ENCODE peak calls at places on chromosomes 4 and X, in five cellular contexts. F is brain microvascular endothelial cell; B is H7; D is CD8-positive, alpha-beta T cell; U is effector memory CD4-positive, alpha-beta T cell. L is an unnamed sample. For H3K36me3, the result is how much of the 10 kb centered on the place peaks cover.

GRCh38 chr4:189600598-189601435 is 339.9 kb upstream of the FRG1 start:
- DNase-seq in F (no peak), U (no peak), B (no peak), D (no peak), L (no peak)

GRCh38 chr4:17664755-17665154 is 50.3 kb downstream of the MED28 start:
- DNase-seq in U (no peak), F (no peak), B (no peak), D (no peak), L (no peak)

GRCh38 chr4:15714616-15715015 is 11.8 kb downstream of the BST1 start:
- DNase-seq in U (no peak), D (no peak), F (no peak), B (no peak), L (no peak)

GRCh38 chr4:28842271-28842670 is 1877.9 kb upstream of the PCDH7 start:
- DNase-seq in D (no peak), B (no peak), U (no peak), F (no peak), L (no peak)

GRCh38 chr4:150828159-150828558 is 186.9 kb downstream of the LRBA start:
- DNase-seq in B (no peak), U (peak), D (peak), F (no peak), L (peak)

GRCh38 chr4:25367004-25367621 is 9.9 kb upstream of the ANAPC4 start:
- DNase-seq in B (peak), F (no peak), D (no peak), U (no peak), L (no peak)

GRCh38 chr4:139665690-139666529 is at the start of gene MGST2:
- DNase-seq in F (peak), D (peak), B (peak), U (no peak), L (no peak)

GRCh38 chrX:74297766-74298165 is 6.2 kb upstream of the ZCCHC13 start:
- DNase-seq in B (no peak), D (no peak), F (no peak), U (no peak), L (no peak)

GRCh38 chr4:74410272-74410671 is 34.7 kb upstream of the AREG start:
- DNase-seq in F (no peak), D (no peak), U (no peak), B (no peak), L (no peak)

GRCh38 chrX:35919536-35920309 is at the start of gene CFAP47:
- DNase-seq in U (no peak), B (peak), F (no peak), D (no peak), L (no peak)

GRCh38 chrX:65586491-65586890 is 51.9 kb upstream of the LAS1L start:
- DNase-seq in F (no peak), B (no peak), U (no peak), D (no peak), L (no peak)

GRCh38 chr4:8039290-8039689 is 99.6 kb upstream of the AFAP1 start:
- DNase-seq in F (no peak), D (no peak), U (no peak), B (peak), L (no peak)

GRCh38 chrX:132488092-132488749 is 617 bp downstream of the MBNL3 start:
- DNase-seq in D (no peak), F (no peak), B (no peak), U (peak), L (peak)

GRCh38 chr4:184281231-184282139 is 63.8 kb upstream of the ENPP6 start:
- DNase-seq in U (no peak), B (peak), D (peak), F (no peak), L (no peak)

GRCh38 chr4:124948976-124949597 is 236.6 kb upstream of the ANKRD50 start:
- DNase-seq in U (no peak), F (peak), B (no peak), D (no peak), L (no peak)

GRCh38 chrX:27078371-27078770 is 384.8 kb downstream of the PPP4R3C start:
- DNase-seq in U (no peak), B (no peak), D (no peak), F (no peak), L (no peak)

GRCh38 chr4:114286275-114286674 is 306.8 kb upstream of the ARSJ start:
- DNase-seq in D (no peak), B (no peak), U (no peak), F (peak), L (no peak)

GRCh38 chr4:845233-845835 is 19.4 kb upstream of the CPLX1 start:
- DNase-seq in U (no peak), B (peak), D (no peak), F (no peak), L (no peak)

GRCh38 chr4:23162275-23162674 is 469.5 kb downstream of the GBA3 start:
- DNase-seq in F (no peak), D (no peak), B (no peak), U (no peak), L (no peak)

GRCh38 chr4:166816901-166817300 is 417.4 kb downstream of the SPOCK3 start:
- DNase-seq in F (no peak), D (no peak), B (no peak), U (no peak), L (no peak)

GRCh38 chrX:4373777-4374176 is 660.3 kb upstream of the PRKX start:
- DNase-seq in F (no peak), D (no peak), B (no peak), U (no peak), L (no peak)

GRCh38 chr4:97656034-97656720 is 487.1 kb downstream of the STPG2 start:
- DNase-seq in D (no peak), U (no peak), F (peak), B (no peak), L (no peak)

GRCh38 chr4:80192937-80193336 is 4.4 kb upstream of the PRDM8 start:
- DNase-seq in U (no peak), F (no peak), B (no peak), D (no peak), L (no peak)

GRCh38 chr4:152894673-152895072 is 41.5 kb upstream of the FHDC1 start:
- DNase-seq in D (no peak), B (no peak), U (no peak), F (peak), L (no peak)

GRCh38 chr4:10458190-10458589 is 964 bp upstream of the ZNF518B start:
- DNase-seq in D (no peak), F (no peak), B (peak), U (no peak), L (no peak)

GRCh38 chrX:40108084-40108958 is 10.6 kb upstream of the BCOR start:
- DNase-seq in D (no peak), U (no peak), F (no peak), B (peak), L (no peak)

GRCh38 chr4:48877827-48878535 is 28.6 kb downstream of the OCIAD2 start:
- DNase-seq in D (no peak), F (no peak), B (no peak), U (no peak), L (no peak)

GRCh38 chr4:108544504-108544903 is 75.9 kb upstream of the RPL34 start:
- DNase-seq in B (no peak), F (no peak), D (no peak), U (no peak), L (no peak)

GRCh38 chrX:72306851-72307645 is 1.3 kb upstream of the CITED1 start:
- DNase-seq in D (no peak), B (peak), U (peak), F (peak), L (peak)

GRCh38 chrX:19709812-19710518 is 177.4 kb downstream of the SH3KBP1 start:
- DNase-seq in U (no peak), B (no peak), D (no peak), F (peak), L (no peak)

GRCh38 chrX:68840256-68840655 is 11.4 kb downstream of the EFNB1 start:
- DNase-seq in D (no peak), F (no peak), U (no peak), B (no peak), L (no peak)

GRCh38 chr4:112284662-112285411 is 867 bp downstream of the TIFA start:
- DNase-seq in D (no peak), B (peak), F (no peak), U (peak), L (peak)

GRCh38 chr4:94216394-94216793 is 8.7 kb downstream of the SMARCAD1 start:
- DNase-seq in F (no peak), D (no peak), U (no peak), B (no peak), L (no peak)
- H3K36me3 ChIP-seq in F (under half), D (under half), U (under half), B (under half), L (under half)

GRCh38 chr4:145153181-145153903 is 27.0 kb downstream of the OTUD4 start:
- DNase-seq in B (no peak), U (no peak), F (peak), D (no peak), L (no peak)

GRCh38 chr4:145154573-145154972 is 25.8 kb downstream of the OTUD4 start:
- DNase-seq in U (no peak), F (peak), B (peak), D (no peak), L (no peak)

GRCh38 chr4:145153904-145154298 is 26.5 kb downstream of the OTUD4 start:
- DNase-seq in B (no peak), F (no peak), U (no peak), D (no peak), L (no peak)

DNA sequence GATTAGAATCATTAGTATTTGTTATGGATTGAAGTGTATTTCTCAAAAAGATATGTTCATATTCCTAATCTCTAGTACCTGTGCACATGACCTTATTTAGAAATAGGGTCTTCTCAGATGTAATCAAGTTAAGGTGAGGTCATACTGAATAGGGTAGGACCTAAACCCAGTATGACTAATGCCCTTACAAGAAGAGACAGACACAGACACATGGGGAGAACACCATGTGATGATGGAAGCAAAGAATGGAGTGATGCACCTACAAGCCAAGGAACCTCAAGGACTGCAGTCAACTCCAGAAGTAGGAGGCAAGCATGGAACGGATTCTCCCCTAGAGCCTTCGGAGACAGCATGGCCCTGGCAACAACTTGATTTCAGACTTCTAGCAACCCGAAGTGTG is 31.4 kb downstream of the OTUD4 start:
- DNase-seq in D (no peak), U (no peak), F (no peak), B (no peak), L (no peak)
- H3K36me3 ChIP-seq in D (half or more), U (half or more), F (under half), B (under half), L (under half)

GRCh38 chr4:185624248-185624568 is 88.9 kb upstream of the PDLIM3 start:
- DNase-seq in B (no peak), U (no peak), D (no peak), F (no peak), L (no peak)
- H3K36me3 ChIP-seq in B (under half), U (under half), D (under half), F (under half), L (under half)

DNA sequence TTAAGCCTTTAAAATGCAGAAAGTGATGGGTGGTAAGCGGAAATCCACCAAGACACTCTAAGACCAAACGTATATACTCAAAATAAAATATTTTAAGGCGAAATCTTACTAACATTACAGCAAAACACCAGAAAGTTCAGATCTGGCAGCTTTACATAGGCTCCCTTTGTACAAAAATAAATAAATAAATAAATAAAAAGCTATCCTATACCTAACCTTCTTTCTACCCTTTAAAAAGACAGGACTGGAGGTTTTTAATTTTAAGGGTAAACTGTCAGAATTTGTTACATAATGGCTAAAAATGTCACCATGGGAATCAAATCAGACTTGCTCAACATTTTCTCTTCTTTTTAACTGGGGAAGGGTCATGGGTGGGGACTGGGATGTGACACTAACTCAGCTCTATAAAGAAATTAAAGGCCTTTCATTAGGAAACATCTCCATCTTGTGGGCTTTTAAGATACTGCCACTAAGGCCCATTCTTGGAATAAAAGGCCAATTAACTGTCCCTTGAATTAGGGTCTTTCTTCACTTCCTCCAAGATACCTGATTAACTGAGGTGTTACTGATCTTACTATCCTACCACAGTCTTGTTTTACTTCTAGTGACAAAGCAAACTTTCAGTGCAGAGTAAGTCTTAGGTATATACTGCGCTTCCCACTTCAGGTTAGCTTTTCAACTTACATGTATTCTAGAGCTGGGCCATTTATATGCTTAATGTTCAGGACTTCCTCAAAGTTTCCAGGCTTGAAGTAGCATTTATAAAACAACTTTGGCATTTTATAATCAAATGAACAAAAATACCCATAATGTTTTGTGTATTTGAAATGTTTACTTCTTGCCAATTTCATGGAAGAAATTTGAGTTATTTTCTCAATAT is 13.3 kb downstream of the HNRNPD start:
- DNase-seq in F (no peak), U (no peak), B (peak), D (no peak), L (no peak)
- H3K36me3 ChIP-seq in F (under half), U (under half), B (under half), D (under half), L (under half)

GRCh38 chr4:39205476-39205875 is 23.1 kb downstream of the WDR19 start:
- DNase-seq in F (no peak), B (no peak), U (no peak), D (no peak), L (no peak)
- H3K36me3 ChIP-seq in F (under half), B (under half), U (under half), D (under half), L (under half)

GRCh38 chrX:134792077-134792476 is 133.8 kb upstream of the PLAC1 start:
- DNase-seq in F (no peak), B (no peak), U (no peak), D (no peak), L (no peak)
- H3K36me3 ChIP-seq in F (under half), B (under half), U (under half), D (under half), L (under half)

GRCh38 chr4:56320293-56320692 is 67.0 kb downstream of the AASDH start:
- DNase-seq in F (no peak), D (no peak), U (no peak), B (no peak), L (no peak)
- H3K36me3 ChIP-seq in F (under half), D (under half), U (under half), B (under half), L (under half)

GRCh38 chr4:137521053-137521452 is 11.2 kb downstream of the PCDH18 start:
- DNase-seq in D (no peak), F (no peak), U (no peak), B (no peak), L (no peak)
- H3K36me3 ChIP-seq in D (under half), F (under half), U (under half), B (under half), L (under half)

GRCh38 chr4:39841894-39842293 is 135.8 kb downstream of the PDS5A start:
- DNase-seq in U (no peak), B (no peak), F (no peak), D (no peak), L (no peak)

GRCh38 chr4:39846135-39846534 is 131.6 kb downstream of the PDS5A start:
- DNase-seq in D (no peak), F (peak), U (no peak), B (no peak), L (no peak)

GRCh38 chr4:39850727-39851126 is 127.0 kb downstream of the PDS5A start:
- DNase-seq in U (no peak), B (no peak), F (no peak), D (no peak), L (no peak)

GRCh38 chr4:39846705-39847104 is 131.0 kb downstream of the PDS5A start:
- DNase-seq in U (no peak), B (no peak), D (no peak), F (no peak), L (no peak)
- H3K36me3 ChIP-seq in U (half or more), B (under half), D (under half), F (under half), L (under half)

GRCh38 chr4:3518941-3519340 is 13.3 kb downstream of the LRPAP1 start:
- DNase-seq in F (no peak), U (no peak), D (no peak), B (no peak), L (peak)

GRCh38 chr4:3520276-3520675 is 11.9 kb downstream of the LRPAP1 start:
- DNase-seq in F (no peak), U (no peak), B (no peak), D (no peak), L (no peak)

GRCh38 chr4:3518511-3518880 is 13.7 kb downstream of the LRPAP1 start:
- DNase-seq in U (no peak), D (no peak), F (no peak), B (no peak), L (no peak)

GRCh38 chr4:3520796-3521600 is 11.2 kb downstream of the LRPAP1 start:
- DNase-seq in B (no peak), F (no peak), U (no peak), D (no peak), L (no peak)

GRCh38 chr4:3519468-3520264 is 12.6 kb downstream of the LRPAP1 start:
- DNase-seq in D (no peak), F (no peak), B (no peak), U (no peak), L (no peak)
- H3K36me3 ChIP-seq in D (half or more), F (half or more), B (under half), U (half or more), L (under half)

L was measured in CD8-positive, alpha-beta memory T cell.